ENCODE peak calls at places on chromosome 3, in five cellular contexts. One of them, this sample, is unnamed.

GRCh38 chr3:17645074-17645698 is 97.2 kb downstream of the TBC1D5 start:
- DNase-seq in heart left ventricle: no peak
- DNase-seq in astrocyte of the spinal cord: peak
- DNase-seq in fibroblast of lung: peak
- DNase-seq in effector memory CD4-positive, alpha-beta T cell: no peak
- DNase-seq in this sample: peak

GRCh38 chr3:27720899-27721716 is 1.0 kb downstream of the EOMES start:
- DNase-seq in heart left ventricle: peak
- DNase-seq in astrocyte of the spinal cord: no peak
- DNase-seq in fibroblast of lung: no peak
- DNase-seq in effector memory CD4-positive, alpha-beta T cell: no peak
- DNase-seq in this sample: no peak

GRCh38 chr3:181362378-181362777 is 349.3 kb upstream of the SOX2 start:
- DNase-seq in heart left ventricle: no peak
- DNase-seq in astrocyte of the spinal cord: peak
- DNase-seq in fibroblast of lung: peak
- DNase-seq in effector memory CD4-positive, alpha-beta T cell: no peak
- DNase-seq in this sample: no peak

GRCh38 chr3:40971191-40972168 is 227.8 kb upstream of the CTNNB1 start:
- DNase-seq in heart left ventricle: peak
- DNase-seq in astrocyte of the spinal cord: peak
- DNase-seq in fibroblast of lung: peak
- DNase-seq in effector memory CD4-positive, alpha-beta T cell: no peak
- DNase-seq in this sample: peak

GRCh38 chr3:73709712-73710111 is 85.0 kb upstream of the PDZRN3 start:
- DNase-seq in heart left ventricle: no peak
- DNase-seq in astrocyte of the spinal cord: no peak
- DNase-seq in fibroblast of lung: peak
- DNase-seq in effector memory CD4-positive, alpha-beta T cell: no peak
- DNase-seq in this sample: no peak

GRCh38 chr3:100402150-100402706 is 889 bp downstream of the LNP1 start:
- DNase-seq in heart left ventricle: no peak
- DNase-seq in astrocyte of the spinal cord: peak
- DNase-seq in fibroblast of lung: peak
- DNase-seq in effector memory CD4-positive, alpha-beta T cell: no peak
- DNase-seq in this sample: no peak

GRCh38 chr3:129278970-129279906 is 568 bp downstream of the HMCES start:
- DNase-seq in heart left ventricle: peak
- DNase-seq in astrocyte of the spinal cord: peak
- DNase-seq in fibroblast of lung: peak
- DNase-seq in effector memory CD4-positive, alpha-beta T cell: peak
- DNase-seq in this sample: peak

GRCh38 chr3:48306860-48307530 is 26.5 kb downstream of the SPINK8 start:
- DNase-seq in heart left ventricle: no peak
- DNase-seq in astrocyte of the spinal cord: no peak
- DNase-seq in fibroblast of lung: no peak
- DNase-seq in effector memory CD4-positive, alpha-beta T cell: no peak
- DNase-seq in this sample: no peak

DNA sequence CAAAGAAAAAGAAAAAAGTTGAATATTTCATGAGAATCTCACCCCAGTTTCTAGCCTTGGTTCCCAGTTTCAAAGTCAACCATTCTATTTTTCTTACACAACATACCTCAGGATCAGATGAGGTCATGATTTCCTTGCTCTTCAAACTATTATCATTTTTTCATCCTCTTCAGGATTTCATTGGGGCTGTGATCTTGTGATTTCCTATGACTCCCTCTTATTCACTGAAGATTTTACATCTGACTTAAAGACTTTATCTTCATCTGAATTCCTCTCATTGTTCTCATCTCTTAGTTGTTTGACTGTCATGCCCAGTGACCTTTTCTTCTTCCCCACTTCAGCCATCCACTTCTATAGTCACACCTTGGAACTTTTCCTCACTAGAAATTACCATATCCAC is 3.1 kb upstream of the C3orf33 start:
- DNase-seq in heart left ventricle: no peak
- DNase-seq in astrocyte of the spinal cord: no peak
- DNase-seq in fibroblast of lung: peak
- DNase-seq in effector memory CD4-positive, alpha-beta T cell: no peak
- DNase-seq in this sample: no peak
- H3K4me3 ChIP-seq in heart left ventricle: no peak
- H3K4me3 ChIP-seq in astrocyte of the spinal cord: no peak
- H3K4me3 ChIP-seq in fibroblast of lung: no peak
- H3K4me3 ChIP-seq in effector memory CD4-positive, alpha-beta T cell: no peak
- H3K4me3 ChIP-seq in this sample: no peak

GRCh38 chr3:69784854-69785523 is 45.7 kb downstream of the MITF start:
- DNase-seq in heart left ventricle: peak
- DNase-seq in astrocyte of the spinal cord: peak
- DNase-seq in fibroblast of lung: peak
- DNase-seq in effector memory CD4-positive, alpha-beta T cell: no peak
- DNase-seq in this sample: peak
- H3K4me3 ChIP-seq in heart left ventricle: no peak
- H3K4me3 ChIP-seq in astrocyte of the spinal cord: no peak
- H3K4me3 ChIP-seq in fibroblast of lung: no peak
- H3K4me3 ChIP-seq in effector memory CD4-positive, alpha-beta T cell: no peak
- H3K4me3 ChIP-seq in this sample: no peak

GRCh38 chr3:126528800-126529541 is 5.0 kb downstream of the CHST13 start:
- DNase-seq in heart left ventricle: peak
- DNase-seq in astrocyte of the spinal cord: no peak
- DNase-seq in fibroblast of lung: no peak
- DNase-seq in effector memory CD4-positive, alpha-beta T cell: no peak
- DNase-seq in this sample: no peak

GRCh38 chr3:126531051-126531330 is 7.0 kb downstream of the CHST13 start:
- DNase-seq in heart left ventricle: no peak
- DNase-seq in astrocyte of the spinal cord: no peak
- DNase-seq in fibroblast of lung: no peak
- DNase-seq in effector memory CD4-positive, alpha-beta T cell: no peak
- DNase-seq in this sample: no peak

GRCh38 chr3:126528419-126528799 is 4.5 kb downstream of the CHST13 start:
- DNase-seq in heart left ventricle: peak
- DNase-seq in astrocyte of the spinal cord: no peak
- DNase-seq in fibroblast of lung: no peak
- DNase-seq in effector memory CD4-positive, alpha-beta T cell: no peak
- DNase-seq in this sample: no peak

GRCh38 chr3:126530171-126531050 is 6.5 kb downstream of the CHST13 start:
- DNase-seq in heart left ventricle: peak
- DNase-seq in astrocyte of the spinal cord: no peak
- DNase-seq in fibroblast of lung: no peak
- DNase-seq in effector memory CD4-positive, alpha-beta T cell: no peak
- DNase-seq in this sample: no peak

GRCh38 chr3:126529585-126530170 is 5.7 kb downstream of the CHST13 start:
- DNase-seq in heart left ventricle: peak
- DNase-seq in astrocyte of the spinal cord: no peak
- DNase-seq in fibroblast of lung: no peak
- DNase-seq in effector memory CD4-positive, alpha-beta T cell: no peak
- DNase-seq in this sample: no peak
- H3K4me3 ChIP-seq in heart left ventricle: no peak
- H3K4me3 ChIP-seq in astrocyte of the spinal cord: no peak
- H3K4me3 ChIP-seq in fibroblast of lung: no peak
- H3K4me3 ChIP-seq in effector memory CD4-positive, alpha-beta T cell: no peak
- H3K4me3 ChIP-seq in this sample: no peak

GRCh38 chr3:185280572-185281365 is 26.9 kb upstream of the EHHADH start:
- DNase-seq in heart left ventricle: no peak
- DNase-seq in astrocyte of the spinal cord: peak
- DNase-seq in fibroblast of lung: peak
- DNase-seq in effector memory CD4-positive, alpha-beta T cell: no peak
- DNase-seq in this sample: no peak

GRCh38 chr3:185279582-185280138 is 25.8 kb upstream of the EHHADH start:
- DNase-seq in heart left ventricle: no peak
- DNase-seq in astrocyte of the spinal cord: no peak
- DNase-seq in fibroblast of lung: no peak
- DNase-seq in effector memory CD4-positive, alpha-beta T cell: no peak
- DNase-seq in this sample: no peak

GRCh38 chr3:185283374-185283935 is 29.6 kb upstream of the EHHADH start:
- DNase-seq in heart left ventricle: no peak
- DNase-seq in astrocyte of the spinal cord: peak
- DNase-seq in fibroblast of lung: peak
- DNase-seq in effector memory CD4-positive, alpha-beta T cell: no peak
- DNase-seq in this sample: no peak

GRCh38 chr3:185282696-185283373 is 29.0 kb upstream of the EHHADH start:
- DNase-seq in heart left ventricle: peak
- DNase-seq in astrocyte of the spinal cord: peak
- DNase-seq in fibroblast of lung: peak
- DNase-seq in effector memory CD4-positive, alpha-beta T cell: peak
- DNase-seq in this sample: peak
- H3K4me3 ChIP-seq in heart left ventricle: peak
- H3K4me3 ChIP-seq in astrocyte of the spinal cord: peak
- H3K4me3 ChIP-seq in fibroblast of lung: peak
- H3K4me3 ChIP-seq in effector memory CD4-positive, alpha-beta T cell: peak
- H3K4me3 ChIP-seq in this sample: peak

GRCh38 chr3:58203541-58203940 is 7.2 kb downstream of the DNASE1L3 start:
- DNase-seq in heart left ventricle: no peak
- DNase-seq in astrocyte of the spinal cord: no peak
- DNase-seq in fibroblast of lung: peak
- DNase-seq in effector memory CD4-positive, alpha-beta T cell: no peak
- DNase-seq in this sample: no peak

GRCh38 chr3:58204713-58205112 is 6.1 kb downstream of the DNASE1L3 start:
- DNase-seq in heart left ventricle: no peak
- DNase-seq in astrocyte of the spinal cord: no peak
- DNase-seq in fibroblast of lung: no peak
- DNase-seq in effector memory CD4-positive, alpha-beta T cell: no peak
- DNase-seq in this sample: no peak

GRCh38 chr3:58200121-58200709 is 10.6 kb downstream of the DNASE1L3 start:
- DNase-seq in heart left ventricle: no peak
- DNase-seq in astrocyte of the spinal cord: no peak
- DNase-seq in fibroblast of lung: no peak
- DNase-seq in effector memory CD4-positive, alpha-beta T cell: no peak
- DNase-seq in this sample: no peak

GRCh38 chr3:58200846-58201355 is 9.9 kb downstream of the DNASE1L3 start:
- DNase-seq in heart left ventricle: no peak
- DNase-seq in astrocyte of the spinal cord: no peak
- DNase-seq in fibroblast of lung: no peak
- DNase-seq in effector memory CD4-positive, alpha-beta T cell: no peak
- DNase-seq in this sample: no peak

DNA sequence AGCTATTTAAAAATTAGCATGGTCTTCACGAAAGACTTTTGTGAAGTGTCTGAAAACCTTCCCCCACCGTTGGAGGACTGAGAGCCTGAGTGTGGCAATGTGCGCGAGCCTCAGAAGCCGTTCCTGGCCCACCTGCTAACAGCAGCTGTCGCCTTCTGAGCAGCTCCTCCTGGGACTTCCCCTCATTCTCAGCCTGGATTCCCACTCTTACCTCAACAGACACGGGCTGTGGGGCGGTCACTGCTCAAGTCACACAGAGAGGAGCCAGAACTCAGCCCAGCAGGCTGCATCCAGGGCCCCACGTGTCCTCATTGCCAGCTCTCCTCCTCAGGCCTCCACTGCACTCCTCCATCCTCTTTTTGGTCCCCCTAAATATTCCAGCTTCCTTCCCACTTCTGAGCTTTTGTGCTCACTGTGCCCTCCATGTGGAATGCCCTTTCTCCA is 7.8 kb downstream of the DNASE1L3 start:
- DNase-seq in heart left ventricle: no peak
- DNase-seq in astrocyte of the spinal cord: no peak
- DNase-seq in fibroblast of lung: no peak
- DNase-seq in effector memory CD4-positive, alpha-beta T cell: no peak
- DNase-seq in this sample: no peak
- H3K4me3 ChIP-seq in heart left ventricle: no peak
- H3K4me3 ChIP-seq in astrocyte of the spinal cord: no peak
- H3K4me3 ChIP-seq in fibroblast of lung: no peak
- H3K4me3 ChIP-seq in effector memory CD4-positive, alpha-beta T cell: no peak
- H3K4me3 ChIP-seq in this sample: no peak

This sample was measured in skeletal muscle cell.